ENCODE peak calls at places on chromosomes 12 and 14, in five cellular contexts. Q, C, P, B and G are unnamed samples.

GRCh38 chr12:50542448-50542847 is 37.7 kb downstream of the DIP2B start:
- DNase-seq in Q (no peak), C (no peak), P (peak), B (no peak), G (no peak)

GRCh38 chr14:81298911-81299310 is 78.2 kb upstream of the GTF2A1 start:
- DNase-seq in Q (no peak), C (no peak), P (no peak), B (no peak), G (no peak)

GRCh38 chr14:58298477-58298879 is at the start of gene ARID4A:
- DNase-seq in Q (peak), C (peak), P (no peak), B (peak), G (no peak)

GRCh38 chr14:63996016-63996415 is 143.2 kb downstream of the SYNE2 start:
- DNase-seq in Q (no peak), C (no peak), P (no peak), B (no peak), G (no peak)

GRCh38 chr14:102498005-102498677 is 11.4 kb downstream of the ANKRD9 start:
- DNase-seq in Q (no peak), C (no peak), P (no peak), B (no peak), G (peak)

GRCh38 chr12:129614221-129614885 is 289.5 kb downstream of the TMEM132D start:
- DNase-seq in Q (no peak), C (no peak), P (no peak), B (no peak), G (no peak)

GRCh38 chr14:92322516-92322915 is 449 bp upstream of the SLC24A4 start:
- DNase-seq in Q (no peak), C (no peak), P (no peak), B (no peak), G (peak)

GRCh38 chr14:51304428-51304827 is 64.4 kb downstream of the TMX1 start:
- DNase-seq in Q (no peak), C (no peak), P (peak), B (no peak), G (peak)

GRCh38 chr12:124588689-124589318 is 21.4 kb upstream of the NCOR2 start:
- DNase-seq in Q (peak), C (peak), P (peak), B (no peak), G (no peak)

GRCh38 chr14:101716077-101716950 is 45.2 kb upstream of the PPP2R5C start:
- DNase-seq in Q (no peak), C (no peak), P (no peak), B (peak), G (no peak)

GRCh38 chr12:132030367-132031038 is 80.8 kb downstream of the EP400 start:
- DNase-seq in Q (peak), C (no peak), P (peak), B (no peak), G (no peak)

GRCh38 chr12:46465307-46465706 is 92.7 kb upstream of the SLC38A2 start:
- DNase-seq in Q (no peak), C (no peak), P (no peak), B (no peak), G (no peak)